ENCODE peak calls at places on chromosomes 4 and X, in four cellular contexts. One of them, this sample, is unnamed.

GRCh38 chr4:159227984-159228383 is 125.1 kb downstream of the RAPGEF2 start:
- DNase-seq in lower leg skin: peak
- DNase-seq in suprapubic skin: peak
- DNase-seq in testis: peak
- DNase-seq in this sample: peak

GRCh38 chrX:110741213-110741796 is 54.3 kb downstream of the CHRDL1 start:
- DNase-seq in suprapubic skin: no peak
- DNase-seq in testis: no peak
- DNase-seq in lower leg skin: no peak
- DNase-seq in this sample: peak

GRCh38 chr4:122911588-122911987 is 10.8 kb downstream of the NUDT6 start:
- DNase-seq in suprapubic skin: no peak
- DNase-seq in lower leg skin: no peak
- DNase-seq in testis: no peak
- DNase-seq in this sample: no peak

GRCh38 chr4:54709281-54709854 is 51.6 kb downstream of the KIT start:
- DNase-seq in lower leg skin: no peak
- DNase-seq in testis: no peak
- DNase-seq in suprapubic skin: no peak
- DNase-seq in this sample: no peak

GRCh38 chrX:109347618-109348017 is 134.3 kb downstream of the GUCY2F start:
- DNase-seq in testis: no peak
- DNase-seq in lower leg skin: no peak
- DNase-seq in suprapubic skin: no peak
- DNase-seq in this sample: no peak

GRCh38 chr4:17781072-17781830 is at the start of gene FAM184B:
- DNase-seq in suprapubic skin: no peak
- DNase-seq in lower leg skin: no peak
- DNase-seq in testis: no peak
- DNase-seq in this sample: no peak

GRCh38 chrX:30735839-30736238 is 82.6 kb downstream of the GK start:
- DNase-seq in suprapubic skin: no peak
- DNase-seq in lower leg skin: peak
- DNase-seq in testis: peak
- DNase-seq in this sample: peak

GRCh38 chr4:26076896-26077295 is 162.9 kb downstream of the SMIM20 start:
- DNase-seq in testis: no peak
- DNase-seq in lower leg skin: no peak
- DNase-seq in suprapubic skin: no peak
- DNase-seq in this sample: no peak

GRCh38 chr4:113827285-113827684 is 65.7 kb upstream of the CAMK2D start:
- DNase-seq in suprapubic skin: no peak
- DNase-seq in testis: no peak
- DNase-seq in lower leg skin: no peak
- DNase-seq in this sample: no peak

GRCh38 chr4:47490550-47490949 is 5.5 kb downstream of the ATP10D start:
- DNase-seq in suprapubic skin: no peak
- DNase-seq in lower leg skin: no peak
- DNase-seq in testis: no peak
- DNase-seq in this sample: no peak

GRCh38 chrX:105228602-105229001 is 8.1 kb upstream of the TEX13A start:
- DNase-seq in lower leg skin: no peak
- DNase-seq in suprapubic skin: no peak
- DNase-seq in testis: no peak
- DNase-seq in this sample: no peak

GRCh38 chrX:75582511-75582910 is 59.7 kb upstream of the ZDHHC15 start:
- DNase-seq in lower leg skin: no peak
- DNase-seq in testis: no peak
- DNase-seq in suprapubic skin: no peak
- DNase-seq in this sample: no peak

GRCh38 chrX:8084023-8084422 is 87.0 kb downstream of the VCX2 start:
- DNase-seq in lower leg skin: no peak
- DNase-seq in suprapubic skin: no peak
- DNase-seq in testis: no peak
- DNase-seq in this sample: no peak

GRCh38 chrX:791479-792034 is 161.0 kb downstream of the SHOX start:
- DNase-seq in suprapubic skin: no peak
- DNase-seq in lower leg skin: no peak
- DNase-seq in testis: no peak
- DNase-seq in this sample: no peak

GRCh38 chr4:2289311-2289954 is 27.5 kb upstream of the MXD4 start:
- DNase-seq in suprapubic skin: peak
- DNase-seq in lower leg skin: no peak
- DNase-seq in testis: no peak
- DNase-seq in this sample: no peak

GRCh38 chr4:8908206-8908893 is 36.7 kb upstream of the HMX1 start:
- DNase-seq in suprapubic skin: peak
- DNase-seq in testis: peak
- DNase-seq in lower leg skin: no peak
- DNase-seq in this sample: no peak

GRCh38 chr4:37002625-37003024 is 241.9 kb upstream of the NWD2 start:
- DNase-seq in lower leg skin: no peak
- DNase-seq in suprapubic skin: no peak
- DNase-seq in testis: no peak
- DNase-seq in this sample: no peak

GRCh38 chr4:120083152-120083551 is 16.5 kb upstream of the MAD2L1 start:
- DNase-seq in suprapubic skin: no peak
- DNase-seq in lower leg skin: no peak
- DNase-seq in testis: no peak
- DNase-seq in this sample: no peak

GRCh38 chrX:55450259-55450658 is 1.7 kb upstream of the MAGEH1 start:
- DNase-seq in suprapubic skin: no peak
- DNase-seq in testis: peak
- DNase-seq in lower leg skin: no peak
- DNase-seq in this sample: no peak

GRCh38 chr4:177283167-177283566 is 26.5 kb upstream of the NEIL3 start:
- DNase-seq in lower leg skin: no peak
- DNase-seq in suprapubic skin: no peak
- DNase-seq in testis: no peak
- DNase-seq in this sample: no peak

GRCh38 chr4:54495091-54495490 is 162.7 kb upstream of the KIT start:
- DNase-seq in suprapubic skin: no peak
- DNase-seq in testis: no peak
- DNase-seq in lower leg skin: no peak
- DNase-seq in this sample: no peak

GRCh38 chrX:15909605-15910004 is 55.0 kb upstream of the AP1S2 start:
- DNase-seq in testis: no peak
- DNase-seq in suprapubic skin: no peak
- DNase-seq in lower leg skin: no peak
- DNase-seq in this sample: no peak

GRCh38 chrX:6021316-6022091 is 207.2 kb downstream of the NLGN4X start:
- DNase-seq in lower leg skin: peak
- DNase-seq in suprapubic skin: no peak
- DNase-seq in testis: peak
- DNase-seq in this sample: no peak
- TF ChIP-seq POLR2A in lower leg skin: no peak
- TF ChIP-seq POLR2A in suprapubic skin: no peak
- TF ChIP-seq POLR2A in testis: no peak
- TF ChIP-seq POLR2A in this sample: no peak

GRCh38 chr4:69830529-69831269 is 29.2 kb downstream of the SULT1E1 start:
- DNase-seq in suprapubic skin: no peak
- DNase-seq in testis: no peak
- DNase-seq in lower leg skin: no peak
- DNase-seq in this sample: no peak

GRCh38 chr4:69832326-69833030 is 27.5 kb downstream of the SULT1E1 start:
- DNase-seq in suprapubic skin: no peak
- DNase-seq in testis: no peak
- DNase-seq in lower leg skin: no peak
- DNase-seq in this sample: no peak

GRCh38 chr4:69831270-69831627 is 28.7 kb downstream of the SULT1E1 start:
- DNase-seq in suprapubic skin: no peak
- DNase-seq in lower leg skin: no peak
- DNase-seq in testis: no peak
- DNase-seq in this sample: no peak

GRCh38 chr4:69833251-69833650 is 26.7 kb downstream of the SULT1E1 start:
- DNase-seq in suprapubic skin: no peak
- DNase-seq in lower leg skin: no peak
- DNase-seq in testis: no peak
- DNase-seq in this sample: no peak

DNA sequence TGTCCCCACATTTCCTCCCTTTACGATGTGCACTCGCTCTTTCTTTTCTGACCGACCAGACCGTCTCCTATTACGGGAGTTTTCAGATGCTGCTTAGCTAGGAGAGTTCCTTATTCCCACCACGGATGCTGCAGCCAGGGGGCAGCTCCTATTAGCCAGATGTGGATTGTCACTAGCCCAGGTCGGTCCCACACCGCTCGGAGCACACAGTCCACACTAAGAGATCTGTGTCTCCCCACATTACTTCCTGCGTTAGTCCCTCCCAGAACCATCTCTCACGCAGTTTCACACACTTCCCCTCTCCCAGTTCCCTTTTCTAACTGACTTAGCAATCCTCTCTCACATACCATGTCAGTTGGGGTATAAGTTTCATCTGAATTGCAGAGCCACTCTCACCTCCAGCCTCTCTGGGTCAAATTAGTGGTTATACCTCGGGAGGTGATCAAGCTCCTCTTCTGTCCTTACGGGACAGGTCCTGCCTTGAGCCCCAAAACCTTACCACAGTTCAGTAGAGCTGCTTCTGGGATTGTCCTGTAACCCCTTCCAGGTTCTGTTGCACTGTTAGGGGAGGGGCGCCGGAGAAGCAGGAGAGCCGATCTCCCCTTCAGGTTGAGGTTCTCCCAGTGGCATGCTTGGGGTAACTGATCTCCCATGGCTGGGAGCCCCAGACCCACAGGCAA is 28.2 kb downstream of the SULT1E1 start:
- DNase-seq in testis: no peak
- DNase-seq in suprapubic skin: no peak
- DNase-seq in lower leg skin: no peak
- DNase-seq in this sample: no peak
- TF ChIP-seq POLR2A in testis: no peak
- TF ChIP-seq POLR2A in suprapubic skin: no peak
- TF ChIP-seq POLR2A in lower leg skin: no peak
- TF ChIP-seq POLR2A in this sample: no peak

DNA sequence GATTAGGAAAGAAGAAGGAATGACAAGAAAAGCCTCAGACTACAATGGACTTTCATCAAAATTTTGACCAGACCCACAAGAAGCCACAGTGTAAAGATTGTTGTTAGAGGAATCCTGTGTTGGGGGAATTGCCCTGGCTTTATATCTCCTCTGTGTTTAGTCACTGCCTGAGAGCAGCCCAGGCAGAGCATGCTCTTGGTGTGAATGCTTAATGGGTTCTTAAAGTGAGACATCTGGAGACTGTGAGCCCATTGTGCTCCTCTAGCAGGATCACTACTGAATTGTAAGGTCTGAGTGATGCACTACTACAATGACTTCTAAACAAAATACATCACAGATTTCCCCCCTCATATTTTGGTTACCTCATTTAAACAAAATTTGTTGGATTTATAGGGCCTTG is 1860.5 kb upstream of the ADGRL3 start:
- DNase-seq in suprapubic skin: no peak
- DNase-seq in testis: no peak
- DNase-seq in lower leg skin: no peak
- DNase-seq in this sample: no peak
- TF ChIP-seq POLR2A in suprapubic skin: no peak
- TF ChIP-seq POLR2A in testis: no peak
- TF ChIP-seq POLR2A in lower leg skin: no peak
- TF ChIP-seq POLR2A in this sample: no peak

DNA sequence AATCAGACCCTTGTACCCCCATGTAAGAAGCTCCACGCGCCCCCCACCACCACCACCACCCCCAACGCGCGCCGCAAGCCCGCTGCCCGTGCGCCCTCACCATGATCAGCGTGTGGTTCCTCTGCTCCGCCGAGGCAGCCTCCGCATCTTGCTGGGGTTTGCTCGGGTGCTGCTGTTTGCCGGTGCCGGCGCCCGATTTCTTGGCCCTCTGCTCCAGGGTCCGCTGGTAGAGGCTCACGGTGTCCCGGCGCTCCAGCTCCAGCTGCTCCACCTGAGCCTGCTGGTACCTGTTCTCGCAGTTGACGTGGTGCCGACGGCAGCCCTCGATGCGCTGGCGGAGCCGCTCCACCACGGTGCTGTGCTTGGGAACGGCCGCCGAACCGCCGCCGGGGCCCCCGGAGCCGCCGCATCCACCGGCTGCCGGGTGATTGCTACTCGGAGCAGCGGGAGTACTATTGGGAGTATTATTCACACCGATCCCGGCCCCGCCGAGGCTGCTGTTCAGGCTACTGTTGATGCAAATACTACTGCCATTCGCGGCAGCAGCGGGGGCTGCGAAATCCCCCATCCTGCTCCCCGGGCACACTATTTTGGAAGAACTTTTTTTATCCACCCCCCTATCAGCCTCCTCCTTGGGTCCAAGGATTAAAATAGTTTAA is 1.1 kb downstream of the MAML3 start:
- DNase-seq in lower leg skin: peak
- DNase-seq in testis: peak
- DNase-seq in suprapubic skin: peak
- DNase-seq in this sample: no peak
- TF ChIP-seq POLR2A in lower leg skin: no peak
- TF ChIP-seq POLR2A in testis: no peak
- TF ChIP-seq POLR2A in suprapubic skin: no peak
- TF ChIP-seq POLR2A in this sample: no peak

GRCh38 chr4:146643812-146644401 is 5.2 kb downstream of the POU4F2 start:
- DNase-seq in suprapubic skin: no peak
- DNase-seq in testis: no peak
- DNase-seq in lower leg skin: no peak
- DNase-seq in this sample: peak
- TF ChIP-seq POLR2A in suprapubic skin: no peak
- TF ChIP-seq POLR2A in testis: no peak
- TF ChIP-seq POLR2A in lower leg skin: no peak
- TF ChIP-seq POLR2A in this sample: no peak

DNA sequence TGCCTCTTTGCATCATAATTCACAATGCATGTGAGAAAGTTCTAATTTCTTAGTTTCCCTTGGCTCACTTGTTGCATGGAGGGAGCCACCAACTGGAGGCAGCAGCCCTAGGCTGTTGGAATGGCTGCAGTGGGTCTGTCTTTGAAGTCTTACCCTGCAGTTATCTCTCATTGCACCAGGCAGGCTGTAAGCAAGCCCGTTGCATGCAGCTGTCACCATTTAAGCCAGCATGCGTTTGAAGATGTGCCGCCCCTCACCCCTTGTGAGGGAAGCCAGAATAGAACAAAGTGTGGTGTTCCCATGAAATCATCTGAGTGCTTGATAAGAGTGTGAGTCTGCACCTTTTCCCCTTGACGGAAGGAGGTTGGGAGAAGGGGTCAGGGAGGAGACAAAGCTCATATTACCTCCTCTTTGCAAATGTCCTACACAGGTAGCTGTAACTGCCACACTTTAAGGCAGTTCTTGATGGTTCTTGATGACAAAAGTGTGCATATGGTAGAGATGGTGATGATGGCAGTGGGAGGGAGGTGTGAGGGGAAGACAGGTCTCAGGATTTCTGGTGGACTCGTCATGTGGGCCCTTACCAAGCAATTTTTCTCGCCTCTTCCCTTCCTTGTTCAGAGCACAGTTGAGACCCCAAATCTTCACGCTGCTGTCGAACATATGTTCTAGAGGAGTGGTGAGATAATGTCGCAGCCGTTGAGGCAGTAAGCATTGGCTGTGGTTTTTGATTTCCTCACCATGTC is 191.4 kb upstream of the LEF1 start:
- DNase-seq in lower leg skin: no peak
- DNase-seq in suprapubic skin: no peak
- DNase-seq in testis: no peak
- DNase-seq in this sample: no peak
- TF ChIP-seq POLR2A in lower leg skin: no peak
- TF ChIP-seq POLR2A in suprapubic skin: no peak
- TF ChIP-seq POLR2A in testis: no peak
- TF ChIP-seq POLR2A in this sample: no peak

GRCh38 chr4:184343400-184344177 is 125.9 kb upstream of the ENPP6 start:
- DNase-seq in suprapubic skin: peak
- DNase-seq in lower leg skin: peak
- DNase-seq in testis: peak
- DNase-seq in this sample: peak
- TF ChIP-seq POLR2A in suprapubic skin: no peak
- TF ChIP-seq POLR2A in lower leg skin: no peak
- TF ChIP-seq POLR2A in testis: no peak
- TF ChIP-seq POLR2A in this sample: peak

This sample was measured in H54.